ENCODE peak calls at places on chromosomes 3 and 15, in ten cellular contexts. One of them, this sample, is unnamed.

GRCh38 chr3:24683511-24684384 is 189.1 kb upstream of the THRB start:
- DNase-seq in stimulated activated CD8-positive, alpha-beta memory T cell treated with anti-CD3 and anti-CD28 coated beads, Interleukin-15, amount 100 ng/mL, for 24 hours: no peak
- DNase-seq in AG04450: peak
- DNase-seq in A549: peak
- DNase-seq in IMR-90: peak
- DNase-seq in GM23248: peak
- DNase-seq in GM12891: no peak
- DNase-seq in posterior vena cava: no peak
- DNase-seq in Panc1: peak
- DNase-seq in left ventricle myocardium superior: no peak
- DNase-seq in this sample: peak

GRCh38 chr3:108018552-108018951 is 72.3 kb downstream of the CD47 start:
- DNase-seq in GM23248: no peak
- DNase-seq in stimulated activated CD8-positive, alpha-beta memory T cell treated with anti-CD3 and anti-CD28 coated beads, Interleukin-15, amount 100 ng/mL, for 24 hours: no peak
- DNase-seq in posterior vena cava: no peak
- DNase-seq in GM12891: no peak
- DNase-seq in IMR-90: no peak
- DNase-seq in Panc1: no peak
- DNase-seq in left ventricle myocardium superior: no peak
- DNase-seq in A549: no peak
- DNase-seq in AG04450: no peak
- DNase-seq in this sample: no peak

GRCh38 chr15:84840741-84841429 is 23.7 kb downstream of the ALPK3 start:
- DNase-seq in GM12891: no peak
- DNase-seq in IMR-90: peak
- DNase-seq in Panc1: peak
- DNase-seq in GM23248: peak
- DNase-seq in A549: no peak
- DNase-seq in left ventricle myocardium superior: peak
- DNase-seq in posterior vena cava: no peak
- DNase-seq in stimulated activated CD8-positive, alpha-beta memory T cell treated with anti-CD3 and anti-CD28 coated beads, Interleukin-15, amount 100 ng/mL, for 24 hours: no peak
- DNase-seq in AG04450: no peak
- DNase-seq in this sample: peak

GRCh38 chr15:97652700-97653167 is 307.8 kb upstream of the ARRDC4 start:
- DNase-seq in AG04450: no peak
- DNase-seq in A549: no peak
- DNase-seq in left ventricle myocardium superior: peak
- DNase-seq in posterior vena cava: no peak
- DNase-seq in GM12891: no peak
- DNase-seq in stimulated activated CD8-positive, alpha-beta memory T cell treated with anti-CD3 and anti-CD28 coated beads, Interleukin-15, amount 100 ng/mL, for 24 hours: no peak
- DNase-seq in Panc1: no peak
- DNase-seq in GM23248: no peak
- DNase-seq in IMR-90: no peak
- DNase-seq in this sample: no peak

GRCh38 chr3:114411292-114411691 is 117.5 kb downstream of the TIGIT start:
- DNase-seq in GM12891: no peak
- DNase-seq in posterior vena cava: no peak
- DNase-seq in GM23248: peak
- DNase-seq in left ventricle myocardium superior: no peak
- DNase-seq in AG04450: no peak
- DNase-seq in stimulated activated CD8-positive, alpha-beta memory T cell treated with anti-CD3 and anti-CD28 coated beads, Interleukin-15, amount 100 ng/mL, for 24 hours: no peak
- DNase-seq in A549: no peak
- DNase-seq in Panc1: no peak
- DNase-seq in IMR-90: peak
- DNase-seq in this sample: peak

GRCh38 chr3:179526989-179527391 is 35.7 kb upstream of the ACTL6A start:
- DNase-seq in Panc1: no peak
- DNase-seq in GM23248: peak
- DNase-seq in IMR-90: peak
- DNase-seq in A549: no peak
- DNase-seq in GM12891: no peak
- DNase-seq in stimulated activated CD8-positive, alpha-beta memory T cell treated with anti-CD3 and anti-CD28 coated beads, Interleukin-15, amount 100 ng/mL, for 24 hours: no peak
- DNase-seq in AG04450: peak
- DNase-seq in posterior vena cava: peak
- DNase-seq in left ventricle myocardium superior: peak
- DNase-seq in this sample: peak

GRCh38 chr3:128349963-128350599 is 116.6 kb downstream of the DNAJB8 start:
- DNase-seq in posterior vena cava: no peak
- DNase-seq in Panc1: no peak
- DNase-seq in stimulated activated CD8-positive, alpha-beta memory T cell treated with anti-CD3 and anti-CD28 coated beads, Interleukin-15, amount 100 ng/mL, for 24 hours: no peak
- DNase-seq in IMR-90: no peak
- DNase-seq in AG04450: no peak
- DNase-seq in A549: no peak
- DNase-seq in GM23248: no peak
- DNase-seq in left ventricle myocardium superior: no peak
- DNase-seq in GM12891: no peak
- DNase-seq in this sample: no peak

GRCh38 chr3:152304160-152304559 is 35.4 kb downstream of the MBNL1 start:
- DNase-seq in GM12891: no peak
- DNase-seq in Panc1: no peak
- DNase-seq in posterior vena cava: no peak
- DNase-seq in IMR-90: no peak
- DNase-seq in left ventricle myocardium superior: no peak
- DNase-seq in A549: no peak
- DNase-seq in stimulated activated CD8-positive, alpha-beta memory T cell treated with anti-CD3 and anti-CD28 coated beads, Interleukin-15, amount 100 ng/mL, for 24 hours: no peak
- DNase-seq in GM23248: no peak
- DNase-seq in AG04450: no peak
- DNase-seq in this sample: no peak

GRCh38 chr3:133361011-133361410 is 38.8 kb upstream of the BFSP2 start:
- DNase-seq in stimulated activated CD8-positive, alpha-beta memory T cell treated with anti-CD3 and anti-CD28 coated beads, Interleukin-15, amount 100 ng/mL, for 24 hours: no peak
- DNase-seq in A549: no peak
- DNase-seq in GM12891: no peak
- DNase-seq in left ventricle myocardium superior: no peak
- DNase-seq in Panc1: no peak
- DNase-seq in AG04450: no peak
- DNase-seq in posterior vena cava: no peak
- DNase-seq in IMR-90: no peak
- DNase-seq in GM23248: no peak
- DNase-seq in this sample: no peak

GRCh38 chr3:197520311-197521276 is 35.2 kb downstream of the BDH1 start:
- DNase-seq in stimulated activated CD8-positive, alpha-beta memory T cell treated with anti-CD3 and anti-CD28 coated beads, Interleukin-15, amount 100 ng/mL, for 24 hours: no peak
- DNase-seq in GM12891: no peak
- DNase-seq in GM23248: no peak
- DNase-seq in left ventricle myocardium superior: no peak
- DNase-seq in AG04450: no peak
- DNase-seq in posterior vena cava: peak
- DNase-seq in A549: peak
- DNase-seq in Panc1: no peak
- DNase-seq in IMR-90: peak
- DNase-seq in this sample: no peak

GRCh38 chr3:104273046-104273649 is 1093.6 kb upstream of the ALCAM start:
- DNase-seq in left ventricle myocardium superior: no peak
- DNase-seq in A549: no peak
- DNase-seq in AG04450: no peak
- DNase-seq in stimulated activated CD8-positive, alpha-beta memory T cell treated with anti-CD3 and anti-CD28 coated beads, Interleukin-15, amount 100 ng/mL, for 24 hours: no peak
- DNase-seq in GM23248: peak
- DNase-seq in GM12891: no peak
- DNase-seq in posterior vena cava: no peak
- DNase-seq in Panc1: peak
- DNase-seq in IMR-90: peak
- DNase-seq in this sample: peak

GRCh38 chr3:29382399-29382798 is 101.5 kb downstream of the RBMS3 start:
- DNase-seq in posterior vena cava: no peak
- DNase-seq in Panc1: no peak
- DNase-seq in left ventricle myocardium superior: no peak
- DNase-seq in GM12891: no peak
- DNase-seq in GM23248: peak
- DNase-seq in A549: no peak
- DNase-seq in stimulated activated CD8-positive, alpha-beta memory T cell treated with anti-CD3 and anti-CD28 coated beads, Interleukin-15, amount 100 ng/mL, for 24 hours: no peak
- DNase-seq in AG04450: no peak
- DNase-seq in IMR-90: peak
- DNase-seq in this sample: no peak

This sample was measured in HCEC 1CT.